ENCODE peak calls at places on chromosomes 5 and 9, in eight cellular contexts. Z, T, E, M, I, A, R and B are unnamed samples.

GRCh38 chr9:10946676-10947410 is 334.0 kb upstream of the PTPRD start:
- DNase-seq in E (no peak), A (no peak), T (no peak), I (no peak), Z (no peak), M (no peak), R (no peak), B (no peak)

GRCh38 chr5:145889611-145890010 is 16.8 kb upstream of the GRXCR2 start:
- DNase-seq in T (no peak), I (no peak), R (no peak), Z (no peak), M (no peak), E (no peak), A (no peak), B (no peak)

GRCh38 chr5:132414634-132415377 is 45.3 kb downstream of the SLC22A5 start:
- DNase-seq in I (no peak), A (no peak), E (peak; percentile 59), Z (no peak), M (peak; percentile 72), R (peak; percentile 67), T (peak; percentile 62), B (no peak)

GRCh38 chr9:114154597-114155102 is 687 bp upstream of the COL27A1 start:
- DNase-seq in R (no peak), I (no peak), T (no peak), E (no peak), M (no peak), Z (no peak), A (no peak), B (no peak)

GRCh38 chr5:150532996-150533395 is 25.1 kb downstream of the NDST1 start:
- DNase-seq in M (no peak), R (no peak), Z (no peak), T (no peak), E (no peak), A (no peak), I (no peak), B (no peak)

GRCh38 chr5:57499262-57500050 is 16.8 kb upstream of the ACTBL2 start:
- DNase-seq in M (peak; percentile 86), E (peak; percentile 78), I (no peak), A (peak; percentile 19), T (no peak), R (peak; percentile 84), Z (no peak), B (no peak)

GRCh38 chr5:9197881-9198260 is 348.0 kb downstream of the SEMA5A start:
- DNase-seq in I (no peak), T (no peak), R (peak; percentile 29), A (no peak), Z (no peak), M (peak; percentile 73), E (peak; percentile 49), B (no peak)

GRCh38 chr9:114000671-114001409 is 77.3 kb downstream of the AMBP start:
- DNase-seq in T (no peak), M (no peak), R (no peak), A (peak; percentile 3), E (peak; percentile 32), I (no peak), Z (peak; percentile 75), B (no peak)

GRCh38 chr9:133168432-133168831 is 4.7 kb upstream of the GBGT1 start:
- DNase-seq in R (no peak), Z (no peak), M (peak; percentile 32), E (no peak), T (no peak), I (no peak), A (no peak), B (no peak)

GRCh38 chr5:138033916-138034315 is 1.0 kb upstream of the FAM13B start:
- DNase-seq in I (no peak), M (peak; percentile 63), A (no peak), R (no peak), E (peak; percentile 54), T (no peak), Z (no peak), B (no peak)

GRCh38 chr9:75451045-75451444 is 362.7 kb downstream of the OSTF1 start:
- DNase-seq in T (no peak), R (no peak), E (no peak), A (no peak), Z (no peak), I (no peak), M (no peak), B (no peak)

GRCh38 chr5:10726913-10727517 is 34.0 kb downstream of the DAP start:
- DNase-seq in M (no peak), T (peak; percentile 26), A (no peak), I (no peak), Z (no peak), E (no peak), R (no peak), B (no peak)

GRCh38 chr5:77390795-77391194 is 101.3 kb downstream of the WDR41 start:
- DNase-seq in M (peak; percentile 69), R (no peak), T (no peak), A (no peak), E (peak; percentile 96), I (no peak), Z (no peak), B (no peak)

GRCh38 chr5:74391410-74391809 is 249.1 kb downstream of the ENC1 start:
- DNase-seq in I (no peak), A (no peak), Z (no peak), T (no peak), R (no peak), E (no peak), M (no peak), B (no peak)

GRCh38 chr9:127452481-127453092 is 1.3 kb downstream of the LRSAM1 start:
- DNase-seq in R (no peak), A (peak; percentile 20), E (no peak), M (peak; percentile 22), Z (no peak), I (peak; percentile 65), T (peak; percentile 44), B (no peak)

GRCh38 chr9:5452286-5452609 is 1.9 kb downstream of the CD274 start:
- DNase-seq in E (no peak), T (no peak), M (no peak), Z (no peak), I (no peak), R (no peak), A (no peak), B (no peak)
- TF ChIP-seq CTCF in E (no peak), T (no peak), M (no peak), Z (no peak), I (no peak), R (no peak), A (no peak), B (no peak)

DNA sequence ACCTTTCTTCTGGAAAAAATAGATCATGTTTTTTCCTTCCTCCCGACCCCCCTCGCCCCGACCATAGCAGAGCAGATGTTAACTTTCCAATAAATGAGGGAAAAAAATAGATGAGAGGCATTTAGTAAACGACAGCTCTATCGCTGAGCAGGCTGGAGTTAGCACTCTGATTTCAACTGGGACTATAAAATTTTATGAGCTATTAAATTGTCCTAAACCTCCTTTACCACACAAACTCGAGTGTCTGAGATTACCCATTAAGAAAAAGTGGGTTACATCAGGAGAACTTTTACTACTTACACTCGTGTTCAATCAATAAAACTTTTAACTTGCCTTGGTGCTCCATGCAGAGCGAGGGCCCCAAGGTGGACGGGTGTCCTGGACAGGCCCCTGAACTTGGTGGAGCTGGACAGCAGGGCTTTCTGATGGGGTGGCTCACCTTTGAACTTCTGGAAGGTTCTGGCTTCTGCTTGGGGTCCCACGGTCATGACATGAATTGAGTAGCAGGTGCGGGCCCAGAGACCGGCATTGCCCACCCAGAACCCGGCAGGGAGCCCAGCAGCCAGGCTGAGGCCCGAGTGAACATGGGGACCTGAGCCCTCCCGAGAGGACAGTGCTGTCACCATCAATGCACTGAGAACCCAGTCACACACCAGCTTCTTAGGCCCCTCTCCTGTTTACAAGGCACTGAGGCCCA is 59.9 kb upstream of the RNU6ATAC start:
- DNase-seq in R (no peak), I (peak; percentile 28), A (no peak), Z (no peak), T (no peak), E (no peak), M (no peak), B (no peak)
- TF ChIP-seq CTCF in R (no peak), I (no peak), A (no peak), Z (no peak), T (no peak), E (no peak), M (no peak), B (no peak)

DNA sequence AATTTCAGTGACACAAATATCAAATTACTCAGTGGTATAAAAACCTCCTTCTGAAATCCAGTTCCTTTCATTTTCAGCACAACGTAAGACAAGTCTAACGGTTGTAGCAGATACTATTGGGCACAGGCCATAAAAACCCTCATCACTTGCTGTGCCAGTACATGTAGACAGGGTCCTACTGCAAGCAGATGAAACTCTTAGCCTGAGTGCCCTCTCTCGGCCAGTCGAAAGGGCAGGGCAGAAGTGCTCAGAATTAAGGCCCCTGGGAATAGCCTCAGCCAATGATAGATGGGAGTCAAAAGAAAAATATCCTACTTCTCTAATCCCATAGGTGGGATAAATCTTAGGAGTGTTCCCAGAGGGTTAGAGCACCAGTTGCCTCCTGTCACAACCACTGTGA is 168.5 kb upstream of the FER start:
- DNase-seq in I (no peak), E (no peak), R (no peak), A (no peak), Z (no peak), T (no peak), M (no peak), B (no peak)
- TF ChIP-seq CTCF in I (no peak), E (no peak), R (no peak), A (no peak), Z (no peak), T (no peak), M (no peak), B (no peak)

GRCh38 chr5:54088081-54088480 is 222.3 kb downstream of the ARL15 start:
- DNase-seq in I (no peak), E (no peak), M (peak; percentile 49), Z (no peak), R (no peak), T (no peak), A (no peak), B (no peak)

GRCh38 chr5:54087436-54087835 is 222.9 kb downstream of the ARL15 start:
- DNase-seq in M (peak; percentile 87), T (no peak), A (no peak), E (peak; percentile 44), R (no peak), I (no peak), Z (no peak), B (no peak)

GRCh38 chr5:54091416-54092130 is 218.8 kb downstream of the ARL15 start:
- DNase-seq in R (no peak), A (no peak), E (no peak), T (peak; percentile 37), Z (no peak), M (no peak), I (no peak), B (no peak)

GRCh38 chr5:54093081-54093492 is 217.3 kb downstream of the ARL15 start:
- DNase-seq in Z (no peak), E (no peak), T (peak; percentile 62), R (no peak), I (no peak), A (no peak), M (no peak), B (no peak)

DNA sequence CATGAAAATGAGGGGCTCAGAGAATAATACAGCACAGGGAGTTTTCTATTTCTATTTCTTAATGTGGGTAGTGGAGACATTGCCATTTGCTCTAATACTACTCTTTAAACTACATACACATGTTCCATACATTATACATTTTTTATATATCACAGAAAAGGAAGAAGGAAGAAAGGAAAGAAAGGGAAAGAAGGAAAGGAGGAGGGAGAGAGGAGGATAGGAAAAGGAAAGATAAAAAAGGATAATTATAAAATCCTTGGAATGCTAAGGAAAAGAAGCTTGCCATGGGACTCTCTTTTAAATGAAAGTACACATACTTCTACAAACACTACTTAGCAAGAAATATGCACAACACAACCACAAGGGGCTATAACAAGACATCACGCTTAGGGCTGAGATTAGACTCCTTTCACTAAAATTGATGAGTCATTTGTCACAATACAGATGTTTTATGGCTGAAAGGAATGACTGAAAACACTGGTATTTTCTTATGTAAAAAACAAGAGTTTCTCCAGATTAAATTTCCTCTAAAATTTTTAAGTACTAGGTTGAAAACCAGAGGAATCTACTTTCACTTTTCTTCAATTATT is 219.8 kb downstream of the ARL15 start:
- DNase-seq in T (no peak), Z (no peak), E (peak; percentile 84), R (no peak), M (peak; percentile 90), I (no peak), A (no peak), B (no peak)
- TF ChIP-seq CTCF in T (no peak), Z (no peak), E (peak; percentile 45), R (no peak), M (peak; percentile 59), I (no peak), A (no peak), B (no peak)